ENCODE peak calls at places on chromosomes 16 and 17, in seven cellular contexts. L is osteocyte, I is fibroblast of mammary gland, Z is neural progenitor cell, X is endodermal cell, F is Peyer's patch, Y is nephron progenitor cell. T is an unnamed sample.

GRCh38 chr16:50273888-50274770 is 7.8 kb downstream of the ADCY7 start:
- DNase-seq in L (no peak), I (no peak), Z (no peak), X (no peak), F (peak; percentile 82), Y (no peak), T (peak; percentile 59)

GRCh38 chr16:27374794-27375499 is 27.0 kb upstream of the IL21R start:
- DNase-seq in L (no peak), I (peak; percentile 87), Z (peak; percentile 85), X (peak; percentile 99), F (peak; percentile 68), Y (peak; percentile 82), T (peak; percentile 74)

GRCh38 chr17:27572665-27573064 is 58.3 kb upstream of the LGALS9 start:
- DNase-seq in L (no peak), I (no peak), Z (no peak), X (peak; percentile 44), F (no peak), Y (no peak), T (no peak)

GRCh38 chr17:71585540-71585939 is 535.3 kb upstream of the SOX9 start:
- DNase-seq in L (no peak), I (no peak), Z (no peak), X (no peak), F (no peak), Y (no peak), T (no peak)

GRCh38 chr16:1706386-1707192 is 594 bp downstream of the MAPK8IP3 start:
- DNase-seq in L (no peak), I (no peak), Z (peak; percentile 44), X (peak; percentile 59), F (no peak), Y (peak; percentile 41), T (no peak)

GRCh38 chr17:63997341-63998048 is 656 bp upstream of the PRR29 start:
- DNase-seq in L (no peak), I (no peak), Z (peak; percentile 1), X (no peak), F (peak; percentile 42), Y (no peak), T (no peak)

GRCh38 chr17:7108560-7108925 is 6.1 kb downstream of the ASGR2 start:
- DNase-seq in L (no peak), I (no peak), Z (no peak), X (no peak), F (peak; percentile 37), Y (no peak), T (no peak)

GRCh38 chr16:23509763-23510153 is 536 bp downstream of the GGA2 start:
- DNase-seq in L (no peak), I (peak; percentile 29), Z (peak; percentile 87), X (peak; percentile 66), F (peak; percentile 60), Y (peak; percentile 22), T (peak; percentile 72)

GRCh38 chr17:39818282-39819000 is 45.7 kb downstream of the IKZF3 start:
- DNase-seq in L (no peak), I (no peak), Z (no peak), X (no peak), F (no peak), Y (no peak), T (no peak)

GRCh38 chr17:3963214-3964201 is 729 bp downstream of the ATP2A3 start:
- DNase-seq in L (no peak), I (no peak), Z (peak; percentile 52), X (peak; percentile 77), F (peak; percentile 95), Y (no peak), T (no peak)

GRCh38 chr16:23072084-23072599 is 77.1 kb downstream of the USP31 start:
- DNase-seq in L (no peak), I (peak; percentile 82), Z (no peak), X (no peak), F (peak; percentile 66), Y (no peak), T (peak; percentile 83)

GRCh38 chr16:57795431-57795878 is 6.8 kb downstream of the KIFC3 start:
- DNase-seq in L (no peak), I (peak; percentile 49), Z (peak; percentile 78), X (peak; percentile 90), F (peak; percentile 67), Y (peak; percentile 41), T (peak; percentile 35)

GRCh38 chr17:64540118-64540776 is 33.5 kb downstream of the CEP95 start:
- DNase-seq in L (no peak), I (no peak), Z (no peak), X (no peak), F (no peak), Y (no peak), T (no peak)

GRCh38 chr17:40555296-40556190 is 9.7 kb downstream of the CCR7 start:
- DNase-seq in L (no peak), I (no peak), Z (no peak), X (no peak), F (peak; percentile 46), Y (no peak), T (peak; percentile 23)

GRCh38 chr17:17712268-17712924 is 31.1 kb downstream of the RAI1 start:
- DNase-seq in L (no peak), I (peak; percentile 88), Z (no peak), X (no peak), F (no peak), Y (no peak), T (no peak)

GRCh38 chr17:81052199-81052997 is 17.4 kb downstream of the BAIAP2 start:
- DNase-seq in L (no peak), I (no peak), Z (no peak), X (no peak), F (no peak), Y (no peak), T (peak; percentile 51)

GRCh38 chr16:23597003-23597756 is 1.1 kb upstream of the NDUFAB1 start:
- DNase-seq in L (no peak), I (peak; percentile 11), Z (peak; percentile 78), X (peak; percentile 86), F (peak; percentile 49), Y (peak; percentile 18), T (peak; percentile 30)

GRCh38 chr17:3545151-3545550 is 12.5 kb downstream of the TRPV3 start:
- DNase-seq in L (no peak), I (no peak), Z (no peak), X (peak; percentile 63), F (no peak), Y (no peak), T (no peak)

GRCh38 chr16:54286330-54287017 is at the start of gene IRX3:
- DNase-seq in L (no peak), I (peak; percentile 90), Z (peak; percentile 96), X (peak; percentile 92), F (peak; percentile 47), Y (peak; percentile 83), T (peak; percentile 69)

GRCh38 chr16:30977502-30977901 is 7.5 kb upstream of the HSD3B7 start:
- DNase-seq in L (no peak), I (peak; percentile 31), Z (peak; percentile 50), X (peak; percentile 90), F (no peak), Y (no peak), T (no peak)
- TF ChIP-seq CTCF in L (peak; percentile 41), I (peak; percentile 42), Z (peak; percentile 61), X (peak; percentile 77), F (no peak), Y (peak; percentile 23), T (peak; percentile 5)

GRCh38 chr17:11668633-11669032 is 70.4 kb downstream of the DNAH9 start:
- DNase-seq in L (no peak), I (no peak), Z (peak; percentile 37), X (peak; percentile 79), F (no peak), Y (no peak), T (no peak)

DNA sequence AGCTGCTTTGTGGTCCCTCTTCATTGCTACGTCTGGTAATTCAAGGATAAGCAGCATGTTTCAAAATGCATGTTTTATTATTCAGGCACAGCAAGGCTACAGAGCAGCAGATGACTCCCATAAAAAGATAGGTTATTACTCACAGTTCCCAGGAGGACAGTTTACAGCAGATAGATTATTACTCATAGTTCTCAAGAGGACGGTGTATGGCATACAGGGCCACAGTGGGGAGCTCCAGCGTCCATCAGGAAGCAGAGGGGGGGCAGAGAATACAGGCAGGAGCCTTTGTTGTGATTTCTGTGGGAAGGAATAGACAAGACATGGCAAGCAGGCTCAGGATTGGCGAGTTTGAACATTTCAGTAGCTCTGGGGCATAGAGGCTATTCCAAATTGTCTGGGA is 72.9 kb downstream of the DNAH9 start:
- DNase-seq in L (no peak), I (no peak), Z (no peak), X (no peak), F (no peak), Y (no peak), T (no peak)
- TF ChIP-seq CTCF in L (no peak), I (no peak), Z (no peak), X (no peak), F (no peak), Y (no peak), T (no peak)

GRCh38 chr16:3017262-3017805 is 649 bp downstream of the CLDN6 start:
- DNase-seq in L (no peak), I (no peak), Z (peak; percentile 58), X (no peak), F (no peak), Y (no peak), T (no peak)

GRCh38 chr16:3015865-3016521 is 2.0 kb downstream of the CLDN6 start:
- DNase-seq in L (no peak), I (no peak), Z (no peak), X (no peak), F (no peak), Y (no peak), T (no peak)

GRCh38 chr16:3020247-3020603 is at the start of gene TNFRSF12A:
- DNase-seq in L (peak; percentile 89), I (peak; percentile 58), Z (peak; percentile 93), X (peak; percentile 91), F (peak; percentile 90), Y (peak; percentile 77), T (peak; percentile 88)

GRCh38 chr16:3019594-3020246 is 448 bp upstream of the TNFRSF12A start:
- DNase-seq in L (no peak), I (no peak), Z (no peak), X (no peak), F (no peak), Y (no peak), T (no peak)

GRCh38 chr16:3017806-3018506 is at the start of gene CLDN6:
- DNase-seq in L (no peak), I (no peak), Z (peak; percentile 96), X (peak; percentile 100), F (no peak), Y (peak; percentile 85), T (no peak)
- TF ChIP-seq CTCF in L (peak; percentile 48), I (peak; percentile 17), Z (peak; percentile 78), X (peak; percentile 91), F (no peak), Y (peak; percentile 66), T (peak; percentile 16)

GRCh38 chr17:47621293-47622178 is 28.2 kb upstream of the KPNB1 start:
- DNase-seq in L (peak; percentile 87), I (peak; percentile 88), Z (peak; percentile 30), X (peak; percentile 95), F (no peak), Y (peak; percentile 12), T (peak; percentile 48)
- TF ChIP-seq CTCF in L (no peak), I (peak; percentile 13), Z (no peak), X (peak; percentile 26), F (no peak), Y (no peak), T (peak; percentile 4)

GRCh38 chr16:85628651-85629050 is 15.5 kb downstream of the GSE1 start:
- DNase-seq in L (no peak), I (no peak), Z (no peak), X (peak; percentile 70), F (no peak), Y (no peak), T (no peak)
- TF ChIP-seq CTCF in L (peak; percentile 13), I (no peak), Z (peak; percentile 49), X (peak; percentile 49), F (no peak), Y (no peak), T (no peak)

T was measured in psoas muscle.